ENCODE peak calls at places on chromosomes 5 and 9, in nine cellular contexts. V is stomach, B is upper lobe of left lung, I is esophagus muscularis mucosa, W is suprapubic skin, X is GM23338, F is spleen, Y is transverse colon, U is HCT116. J is an unnamed sample.

GRCh38 chr9:128927731-128928411 is 7.1 kb downstream of the PHYHD1 start:
- DNase-seq in V (peak), W (no peak), F (no peak), B (no peak), I (no peak), Y (peak), X (peak), U (peak), J (no peak)

GRCh38 chr5:157860898-157861894 is 2.3 kb upstream of the CLINT1 start:
- DNase-seq in Y (peak), X (no peak), V (no peak), F (no peak), I (no peak), U (no peak), W (no peak), B (no peak), J (no peak)

GRCh38 chr5:119332978-119333401 is 22.8 kb upstream of the TNFAIP8 start:
- DNase-seq in U (no peak), F (no peak), I (no peak), X (no peak), Y (no peak), B (no peak), V (no peak), W (no peak), J (no peak)

GRCh38 chr9:3863114-3863528 is 337.3 kb upstream of the RFX3 start:
- DNase-seq in B (no peak), W (no peak), Y (no peak), F (no peak), V (no peak), X (no peak), I (no peak), U (peak), J (no peak)

GRCh38 chr9:8859416-8859815 is 1059.8 kb upstream of the DMAC1 start:
- DNase-seq in F (no peak), I (no peak), U (no peak), V (no peak), Y (no peak), B (no peak), X (no peak), W (no peak), J (no peak)

GRCh38 chr9:99820330-99821186 is 1.1 kb upstream of the NR4A3 start:
- DNase-seq in X (peak), B (peak), W (peak), U (no peak), V (peak), Y (peak), F (peak), I (peak), J (peak)

GRCh38 chr9:93118863-93119702 is 15.0 kb downstream of the NINJ1 start:
- DNase-seq in Y (no peak), X (no peak), W (peak), B (no peak), F (peak), U (no peak), V (no peak), I (no peak), J (peak)

GRCh38 chr9:31259824-31260223 is 1124.6 kb upstream of the ACO1 start:
- DNase-seq in U (no peak), X (peak), W (no peak), V (no peak), Y (no peak), I (no peak), B (no peak), F (no peak), J (no peak)

GRCh38 chr5:154213592-154213991 is 23.1 kb downstream of the GALNT10 start:
- DNase-seq in I (no peak), X (no peak), Y (no peak), F (no peak), U (no peak), V (no peak), B (no peak), W (no peak), J (no peak)

GRCh38 chr9:85302860-85303779 is 438.6 kb downstream of the AGTPBP1 start:
- DNase-seq in B (no peak), U (no peak), F (no peak), V (no peak), Y (no peak), I (no peak), W (no peak), X (no peak), J (no peak)

DNA sequence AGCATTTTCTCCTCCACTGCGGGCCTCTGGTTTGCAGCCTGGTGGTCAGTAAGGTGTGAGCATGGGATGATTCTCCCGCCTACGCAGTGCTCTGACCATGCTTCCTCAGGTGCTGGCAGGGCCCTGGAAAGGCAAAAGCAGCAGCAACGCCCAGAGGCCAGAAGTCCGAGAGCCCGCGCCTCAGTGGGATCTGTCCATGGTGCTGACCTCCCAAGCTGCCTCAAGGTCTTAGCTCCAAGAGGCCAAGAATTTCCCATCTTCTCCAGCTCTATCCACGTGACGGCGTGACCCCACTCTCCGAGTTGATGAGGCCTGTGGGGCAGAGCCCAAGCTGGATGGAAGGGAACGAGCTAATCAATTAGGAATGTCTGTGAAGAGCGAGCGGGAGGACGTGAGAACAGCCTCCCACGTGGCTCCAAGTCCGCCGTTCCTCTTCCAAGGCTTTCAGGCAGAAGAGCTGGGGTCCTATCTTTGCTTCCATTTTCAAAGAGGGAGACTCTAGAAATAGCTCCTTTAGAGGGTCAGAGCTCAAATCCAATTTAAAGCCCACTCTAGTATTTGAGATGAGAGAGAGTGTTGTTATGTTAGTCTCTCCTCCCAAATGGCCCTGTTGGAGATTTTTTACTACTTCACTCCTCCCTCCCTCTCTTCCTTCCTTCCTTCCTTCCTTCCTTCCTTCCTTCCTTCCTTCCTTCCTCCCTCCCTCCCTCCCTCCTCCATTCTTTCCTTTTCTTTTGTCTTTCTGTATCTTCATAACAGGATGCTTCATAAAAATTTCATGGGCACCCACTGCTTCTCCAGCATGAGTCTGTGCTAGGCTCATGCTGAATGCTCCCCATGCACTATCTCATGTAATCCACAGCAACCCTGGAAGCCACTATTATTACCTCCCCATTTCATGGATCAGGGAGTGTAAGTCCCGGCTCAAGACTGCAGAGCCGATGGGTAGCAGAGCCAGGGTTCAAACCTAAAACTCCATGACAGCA is 69.3 kb downstream of the OLFM1 start:
- DNase-seq in U (peak), I (no peak), V (peak), Y (peak), X (peak), W (no peak), F (no peak), B (no peak), J (no peak)
- TF ChIP-seq POLR2AphosphoS5 in U (no peak), I (no peak), V (no peak), Y (no peak), X (no peak), W (no peak), F (no peak), B (no peak), J (no peak)

GRCh38 chr9:130825051-130825651 is 9.9 kb upstream of the ABL1 start:
- DNase-seq in V (no peak), X (peak), B (no peak), I (no peak), F (no peak), Y (no peak), U (no peak), W (no peak), J (no peak)
- H3K4me3 ChIP-seq in V (no peak), X (peak), B (no peak), I (no peak), F (no peak), Y (no peak), U (no peak), W (no peak), J (no peak)

GRCh38 chr9:133454943-133455673 is 4.7 kb upstream of the CACFD1 start:
- DNase-seq in U (no peak), Y (no peak), X (no peak), B (no peak), I (no peak), W (no peak), V (no peak), F (peak), J (no peak)

GRCh38 chr9:133457748-133458147 is 2.0 kb upstream of the CACFD1 start:
- DNase-seq in U (no peak), V (no peak), Y (no peak), B (no peak), X (no peak), I (no peak), F (no peak), W (no peak), J (no peak)

GRCh38 chr9:133455936-133456335 is 3.8 kb upstream of the CACFD1 start:
- DNase-seq in X (no peak), W (no peak), F (peak), V (no peak), B (no peak), Y (no peak), U (no peak), I (no peak), J (no peak)

GRCh38 chr9:133457233-133457632 is 2.5 kb upstream of the CACFD1 start:
- DNase-seq in V (no peak), B (peak), I (no peak), F (no peak), X (peak), W (no peak), U (no peak), Y (no peak), J (no peak)

GRCh38 chr9:133456409-133456808 is 3.4 kb upstream of the CACFD1 start:
- DNase-seq in F (no peak), Y (no peak), I (no peak), W (no peak), X (peak), V (no peak), U (no peak), B (no peak), J (no peak)
- TF ChIP-seq CTCF in F (no peak), Y (no peak), I (no peak), W (no peak), X (peak), V (no peak), U (peak), B (no peak), J (no peak)

DNA sequence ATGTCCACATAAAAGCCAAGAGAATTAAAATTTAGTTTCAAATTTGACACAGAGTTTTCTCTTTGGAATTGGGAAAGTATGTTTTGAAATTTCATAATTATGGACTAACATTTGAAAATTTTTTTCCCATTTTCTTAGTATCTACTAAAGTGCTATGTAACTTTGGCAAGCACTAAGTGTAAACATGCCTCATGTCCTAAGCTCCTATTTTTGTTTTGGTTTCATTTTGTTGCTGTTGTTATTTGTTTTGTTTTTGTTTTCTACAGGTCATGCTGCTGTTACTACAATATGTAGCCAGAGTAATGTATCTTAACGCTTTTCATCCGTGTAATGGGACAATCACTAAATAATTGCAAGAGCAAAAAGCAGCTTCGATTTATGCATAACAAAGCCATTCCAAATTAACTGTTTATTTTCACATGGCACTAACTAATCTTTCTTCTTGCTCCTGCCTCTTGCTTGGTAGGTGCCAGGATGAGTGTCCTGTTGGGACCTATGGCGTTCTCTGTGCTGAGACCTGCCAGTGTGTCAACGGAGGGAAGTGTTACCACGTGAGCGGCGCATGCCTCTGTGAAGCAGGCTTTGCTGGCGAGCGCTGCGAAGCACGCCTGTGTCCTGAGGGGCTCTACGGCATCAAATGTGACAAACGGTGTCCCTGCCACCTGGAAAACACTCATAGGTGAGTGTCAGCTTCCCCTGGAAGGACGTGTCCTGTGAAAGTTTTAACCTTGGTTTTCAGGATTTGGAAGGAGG is 107.3 kb upstream of the PRRC1 start:
- DNase-seq in V (no peak), U (no peak), X (no peak), I (no peak), F (no peak), B (no peak), Y (no peak), W (no peak), J (no peak)
- TF ChIP-seq POLR2AphosphoS5 in V (no peak), U (no peak), X (no peak), I (no peak), F (no peak), B (no peak), Y (no peak), W (no peak), J (no peak)

DNA sequence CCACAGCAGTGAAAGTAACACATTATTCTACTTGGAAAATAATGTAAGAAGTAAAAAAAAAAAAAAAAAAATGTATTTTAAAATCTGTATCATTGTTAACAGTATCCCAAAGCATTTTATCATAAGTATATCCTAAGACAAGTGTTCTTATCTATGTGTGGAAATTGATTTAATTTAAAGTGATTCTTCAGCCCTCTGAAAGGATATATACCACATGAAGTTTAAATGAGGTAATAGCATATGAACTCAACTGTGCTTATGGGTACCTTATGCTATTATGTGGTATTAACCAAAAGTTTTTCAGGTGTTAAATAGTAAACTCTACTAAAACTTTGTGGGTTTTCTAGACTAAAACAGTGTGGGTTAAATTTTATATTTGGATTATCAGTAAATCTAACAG is 2.8 kb upstream of the SECISBP2 start:
- DNase-seq in W (no peak), B (no peak), Y (no peak), X (no peak), V (no peak), U (no peak), I (no peak), F (no peak), J (no peak)
- H3K4me3 ChIP-seq in W (no peak), B (no peak), Y (no peak), X (peak), V (no peak), U (no peak), I (no peak), F (no peak), J (no peak)

GRCh38 chr5:98769256-98770157 is 4.0 kb upstream of the RGMB start:
- DNase-seq in B (peak), I (no peak), W (no peak), V (peak), U (no peak), F (peak), Y (peak), X (peak), J (no peak)
- TF ChIP-seq CTCF in B (no peak), I (no peak), W (peak), V (no peak), U (no peak), F (no peak), Y (peak), X (no peak), J (no peak)

GRCh38 chr9:32340401-32340800 is 44.0 kb upstream of the ACO1 start:
- DNase-seq in Y (no peak), F (no peak), B (no peak), X (no peak), V (no peak), I (no peak), U (no peak), W (no peak), J (no peak)

GRCh38 chr9:32339424-32339823 is 45.0 kb upstream of the ACO1 start:
- DNase-seq in W (no peak), F (no peak), Y (no peak), I (no peak), B (no peak), V (no peak), X (no peak), U (no peak), J (no peak)

GRCh38 chr9:32348289-32348688 is 36.2 kb upstream of the ACO1 start:
- DNase-seq in B (no peak), X (no peak), U (no peak), W (no peak), V (no peak), F (no peak), I (no peak), Y (no peak), J (no peak)

GRCh38 chr9:32345243-32345642 is 39.2 kb upstream of the ACO1 start:
- DNase-seq in F (no peak), W (no peak), I (no peak), V (no peak), U (no peak), B (no peak), X (peak), Y (no peak), J (no peak)

DNA sequence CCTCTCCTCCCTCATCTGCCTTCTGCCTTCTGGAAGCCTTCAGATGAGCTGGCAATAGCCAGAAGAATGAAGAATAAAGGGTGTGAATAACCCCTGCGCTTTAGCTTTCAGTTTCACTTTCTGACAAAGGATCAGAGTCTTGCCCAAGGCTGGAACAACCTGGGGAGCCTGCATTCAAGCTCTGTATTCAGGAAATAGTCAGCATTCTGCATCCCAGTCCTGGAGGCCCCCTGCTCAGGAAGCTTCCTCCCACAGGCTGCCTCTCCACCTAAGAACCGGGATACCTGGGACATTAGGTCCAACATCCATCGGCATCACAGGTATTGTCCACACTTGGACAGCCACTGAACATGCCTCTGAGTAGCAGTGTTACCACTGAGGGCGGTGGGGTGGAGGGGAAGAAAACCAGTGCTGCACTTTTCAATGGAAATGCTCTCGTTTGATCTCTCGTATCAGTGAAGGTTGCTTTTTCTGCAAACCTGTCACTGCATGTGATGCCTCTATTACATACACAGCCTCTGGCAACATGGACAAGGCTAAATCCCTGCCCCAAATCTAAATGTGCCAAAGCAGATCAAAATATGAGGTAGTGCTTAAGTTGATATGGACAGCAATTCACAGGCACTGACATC is 39.8 kb upstream of the ACO1 start:
- DNase-seq in F (no peak), U (no peak), W (no peak), I (no peak), B (no peak), Y (no peak), X (peak), V (no peak), J (no peak)
- TF ChIP-seq POLR2AphosphoS5 in F (no peak), U (no peak), W (no peak), I (no peak), B (no peak), Y (no peak), X (peak), V (no peak), J (no peak)

GRCh38 chr5:150144876-150145275 is 10.8 kb downstream of the PDGFRB start:
- DNase-seq in X (no peak), B (peak), Y (no peak), W (no peak), I (no peak), V (no peak), F (no peak), U (no peak), J (no peak)

GRCh38 chr5:150148408-150148927 is 7.2 kb downstream of the PDGFRB start:
- DNase-seq in B (peak), F (no peak), V (no peak), Y (no peak), U (no peak), X (no peak), W (no peak), I (no peak), J (no peak)

GRCh38 chr5:150147580-150148407 is 7.9 kb downstream of the PDGFRB start:
- DNase-seq in F (no peak), X (no peak), W (no peak), V (no peak), U (no peak), I (no peak), Y (no peak), B (no peak), J (no peak)

GRCh38 chr5:150146235-150146634 is 9.4 kb downstream of the PDGFRB start:
- DNase-seq in I (no peak), F (no peak), Y (no peak), U (no peak), B (no peak), X (no peak), W (no peak), V (no peak), J (no peak)

GRCh38 chr5:150146862-150147579 is 8.6 kb downstream of the PDGFRB start:
- DNase-seq in I (no peak), W (no peak), U (no peak), V (no peak), X (no peak), F (no peak), Y (no peak), B (peak), J (no peak)
- H3K4me3 ChIP-seq in I (no peak), W (no peak), U (no peak), V (no peak), X (no peak), F (no peak), Y (no peak), B (no peak), J (peak)

GRCh38 chr9:34187891-34188240 is 9.0 kb downstream of the UBAP1 start:
- DNase-seq in U (no peak), Y (no peak), I (no peak), B (no peak), W (no peak), F (no peak), X (no peak), V (no peak), J (no peak)

GRCh38 chr9:34185778-34186551 is 7.1 kb downstream of the UBAP1 start:
- DNase-seq in I (no peak), X (no peak), W (no peak), V (peak), B (no peak), F (no peak), Y (no peak), U (peak), J (no peak)

GRCh38 chr9:34195143-34195542 is 16.3 kb downstream of the UBAP1 start:
- DNase-seq in U (no peak), W (no peak), V (no peak), Y (no peak), X (no peak), F (no peak), B (no peak), I (no peak), J (no peak)

GRCh38 chr9:34190996-34191892 is 12.4 kb downstream of the UBAP1 start:
- DNase-seq in B (no peak), X (peak), V (no peak), F (no peak), Y (no peak), W (no peak), I (no peak), U (no peak), J (no peak)
- TF ChIP-seq CTCF in B (no peak), X (peak), V (no peak), F (no peak), Y (peak), W (no peak), I (no peak), U (peak), J (peak)

J was measured in breast epithelium.